ENCODE peak calls at places on chromosomes 7 and 10, in six cellular contexts. Y is B cell; K is CD8-positive, alpha-beta T cell; V is astrocyte; W is PC-9; D is tibial nerve. C is an unnamed sample.

GRCh38 chr10:124743188-124744046 is 761 bp downstream of the FAM53B start:
- DNase-seq in Y (peak; percentile 57), K (no peak), V (no peak), W (peak; percentile 46), D (no peak), C (no peak)

GRCh38 chr7:131068604-131069021 is 259.1 kb upstream of the MKLN1 start:
- DNase-seq in Y (no peak), K (no peak), V (peak; percentile 25), W (no peak), D (no peak), C (no peak)

GRCh38 chr10:68992721-68993440 is 4.3 kb downstream of the KIFBP start:
- DNase-seq in Y (no peak), K (no peak), V (peak; percentile 93), W (no peak), D (peak; percentile 54), C (no peak)

GRCh38 chr7:44063894-44064651 is 1.3 kb downstream of the PGAM2 start:
- DNase-seq in Y (no peak), K (no peak), V (no peak), W (no peak), D (no peak), C (peak; percentile 79)

GRCh38 chr10:31031205-31031665 is 430 bp downstream of the ZNF438 start:
- DNase-seq in Y (no peak), K (no peak), V (no peak), W (no peak), D (no peak), C (no peak)

GRCh38 chr10:114635797-114636550 is 22.1 kb downstream of the ABLIM1 start:
- DNase-seq in Y (no peak), K (no peak), V (no peak), W (peak; percentile 75), D (no peak), C (no peak)

GRCh38 chr10:76082956-76083355 is 651.5 kb downstream of the LRMDA start:
- DNase-seq in Y (no peak), K (no peak), V (peak; percentile 83), W (no peak), D (no peak), C (no peak)

GRCh38 chr10:14687340-14687739 is 87.4 kb downstream of the FAM107B start:
- DNase-seq in Y (no peak), K (no peak), V (no peak), W (peak; percentile 42), D (no peak), C (no peak)

GRCh38 chr7:67771840-67772605 is 775.4 kb downstream of the TYW1 start:
- DNase-seq in Y (no peak), K (no peak), V (no peak), W (no peak), D (no peak), C (no peak)

GRCh38 chr7:47227762-47228177 is 354.1 kb downstream of the TNS3 start:
- DNase-seq in Y (no peak), K (no peak), V (peak; percentile 80), W (no peak), D (no peak), C (no peak)

GRCh38 chr7:30285067-30285530 is 702 bp downstream of the ZNRF2 start:
- DNase-seq in Y (peak; percentile 72), K (peak; percentile 54), V (peak; percentile 8), W (no peak), D (no peak), C (no peak)

GRCh38 chr7:95478139-95479037 is 7.4 kb upstream of the ASB4 start:
- DNase-seq in Y (no peak), K (no peak), V (peak; percentile 75), W (no peak), D (no peak), C (no peak)

GRCh38 chr7:157558875-157559595 is 222.2 kb downstream of the DNAJB6 start:
- DNase-seq in Y (no peak), K (no peak), V (no peak), W (no peak), D (no peak), C (peak; percentile 79)

GRCh38 chr10:126671402-126671975 is 996 bp upstream of the C10orf90 start:
- DNase-seq in Y (no peak), K (no peak), V (no peak), W (no peak), D (no peak), C (no peak)

GRCh38 chr7:44213872-44214595 is 13.3 kb downstream of the YKT6 start:
- DNase-seq in Y (peak; percentile 18), K (no peak), V (peak; percentile 17), W (no peak), D (no peak), C (peak; percentile 59)

GRCh38 chr7:47514818-47515217 is 67.1 kb downstream of the TNS3 start:
- DNase-seq in Y (no peak), K (no peak), V (no peak), W (no peak), D (no peak), C (no peak)

GRCh38 chr7:54014765-54015164 is 527.4 kb upstream of the VSTM2A start:
- DNase-seq in Y (no peak), K (no peak), V (no peak), W (no peak), D (no peak), C (no peak)

GRCh38 chr10:43211030-43211429 is 55.8 kb downstream of the RASGEF1A start:
- DNase-seq in Y (no peak), K (no peak), V (peak; percentile 34), W (no peak), D (no peak), C (no peak)

GRCh38 chr10:14353291-14353913 is 22.7 kb upstream of the FRMD4A start:
- DNase-seq in Y (no peak), K (no peak), V (no peak), W (no peak), D (no peak), C (no peak)

GRCh38 chr10:114064151-114065045 is 20.7 kb downstream of the ADRB1 start:
- DNase-seq in Y (no peak), K (no peak), V (no peak), W (no peak), D (no peak), C (no peak)

GRCh38 chr10:64574371-64574770 is 1053.2 kb downstream of the REEP3 start:
- DNase-seq in Y (no peak), K (no peak), V (no peak), W (no peak), D (no peak), C (no peak)

GRCh38 chr10:101725296-101725695 is 30.3 kb upstream of the FBXW4 start:
- DNase-seq in Y (no peak), K (no peak), V (no peak), W (no peak), D (no peak), C (no peak)

GRCh38 chr7:132596588-132596987 is 20.3 kb upstream of the PLXNA4 start:
- DNase-seq in Y (no peak), K (no peak), V (no peak), W (no peak), D (no peak), C (no peak)

GRCh38 chr7:31108097-31108657 is 56.1 kb downstream of the ADCYAP1R1 start:
- DNase-seq in Y (no peak), K (no peak), V (no peak), W (no peak), D (no peak), C (no peak)

GRCh38 chr7:50341709-50342108 is 37.2 kb downstream of the IKZF1 start:
- DNase-seq in Y (no peak), K (no peak), V (no peak), W (no peak), D (no peak), C (no peak)

GRCh38 chr7:126930166-126930565 is 322.6 kb downstream of the GRM8 start:
- DNase-seq in Y (no peak), K (no peak), V (no peak), W (no peak), D (no peak), C (no peak)

GRCh38 chr7:47609803-47610452 is 28.0 kb upstream of the TNS3 start:
- DNase-seq in Y (no peak), K (no peak), V (peak; percentile 90), W (no peak), D (peak; percentile 48), C (no peak)

GRCh38 chr7:2162959-2163358 is 69.8 kb downstream of the MAD1L1 start:
- DNase-seq in Y (no peak), K (no peak), V (no peak), W (no peak), D (no peak), C (no peak)

GRCh38 chr7:88169717-88170320 is 50.0 kb downstream of the SRI start:
- DNase-seq in Y (peak; percentile 1), K (no peak), V (peak; percentile 0), W (no peak), D (no peak), C (no peak)

GRCh38 chr7:32587431-32587948 is 92.2 kb downstream of the AVL9 start:
- DNase-seq in Y (no peak), K (no peak), V (peak; percentile 87), W (no peak), D (no peak), C (no peak)

GRCh38 chr10:108735380-108735779 is 1187.9 kb downstream of the XPNPEP1 start:
- DNase-seq in Y (no peak), K (no peak), V (peak; percentile 97), W (no peak), D (no peak), C (no peak)

GRCh38 chr10:17805921-17806577 is 3.1 kb upstream of the MRC1 start:
- DNase-seq in Y (peak; percentile 12), K (no peak), V (no peak), W (no peak), D (no peak), C (no peak)
- TF ChIP-seq CTCF in Y (no peak), K (no peak), V (no peak), W (peak; percentile 15), D (no peak), C (no peak)

DNA sequence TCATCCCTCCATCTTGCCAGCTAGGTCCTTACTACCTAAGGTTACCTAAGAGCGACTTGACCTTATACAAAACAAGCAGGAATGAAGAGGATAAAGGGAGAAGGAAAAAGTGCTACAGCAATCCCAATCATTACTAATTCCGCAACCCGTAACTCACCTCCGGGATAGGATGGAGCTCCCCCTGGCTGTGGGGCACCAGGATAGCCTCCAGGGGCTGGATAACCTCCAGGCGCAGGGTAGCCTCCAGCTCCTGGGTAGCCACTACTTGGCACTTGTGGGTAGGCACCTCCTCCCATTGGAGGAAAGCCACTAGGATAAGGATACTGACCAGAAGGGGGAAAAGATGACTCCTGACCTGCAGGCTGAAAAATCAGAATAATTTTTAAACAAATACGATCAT is 15.8 kb downstream of the ANXA7 start:
- DNase-seq in Y (no peak), K (no peak), V (no peak), W (no peak), D (no peak), C (no peak)
- TF ChIP-seq CTCF in Y (no peak), K (no peak), V (no peak), W (peak; percentile 62), D (no peak), C (peak; percentile 45)

DNA sequence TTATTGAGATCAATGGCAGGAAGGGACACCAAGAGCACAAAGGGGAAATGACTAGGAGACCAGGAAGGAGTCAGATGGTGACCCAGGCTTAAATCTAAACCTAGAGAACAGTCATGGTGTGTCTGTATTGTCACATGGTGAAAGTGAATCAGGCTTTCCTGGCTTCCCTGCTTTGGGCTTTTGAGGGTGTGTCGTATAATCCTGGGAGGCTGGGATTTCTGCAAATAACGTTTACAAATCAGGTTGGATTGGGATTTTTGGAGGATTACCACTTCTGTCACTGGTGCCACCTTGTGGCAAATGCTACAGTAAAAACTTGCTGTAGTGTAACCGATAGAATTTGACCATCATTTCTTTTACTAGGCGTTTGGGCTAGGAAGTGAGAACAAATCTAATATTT is 502.6 kb downstream of the NRG3 start:
- DNase-seq in Y (no peak), K (no peak), V (no peak), W (no peak), D (no peak), C (no peak)
- TF ChIP-seq CTCF in Y (no peak), K (no peak), V (peak; percentile 29), W (peak; percentile 48), D (no peak), C (peak; percentile 42)

GRCh38 chr7:124996778-124997177 is 67.2 kb upstream of the POT1 start:
- DNase-seq in Y (peak; percentile 1), K (no peak), V (no peak), W (no peak), D (no peak), C (no peak)
- TF ChIP-seq CTCF in Y (no peak), K (no peak), V (no peak), W (no peak), D (no peak), C (peak; percentile 13)